ENCODE peak calls at places on chromosome 13, in six cellular contexts. K, V, L, T, U and Z are unnamed samples. For H3K4me1, the result is how much of the 10 kb centered on the place peaks cover.

GRCh38 chr13:45918597-45918996 is 67.0 kb upstream of the SIAH3 start:
- ATAC-seq in K (no peak), V (no peak), L (no peak), T (no peak), U (no peak), Z (no peak)

GRCh38 chr13:113802090-113802531 is 43.1 kb downstream of the TMEM255B start:
- ATAC-seq in K (peak), V (no peak), L (peak), T (peak), U (peak), Z (no peak)

GRCh38 chr13:31001647-31002046 is 69.2 kb downstream of the TEX26 start:
- ATAC-seq in K (peak), V (no peak), L (no peak), T (no peak), U (peak), Z (no peak)

GRCh38 chr13:82867284-82867683 is 1015.0 kb downstream of the SLITRK1 start:
- ATAC-seq in K (no peak), V (no peak), L (no peak), T (no peak), U (no peak), Z (no peak)

GRCh38 chr13:39100996-39101751 is 62.9 kb downstream of the NHLRC3 start:
- ATAC-seq in K (no peak), V (no peak), L (no peak), T (no peak), U (no peak), Z (no peak)

GRCh38 chr13:108069521-108070210 is 145.7 kb downstream of the LIG4 start:
- ATAC-seq in K (no peak), V (no peak), L (peak), T (no peak), U (no peak), Z (no peak)

GRCh38 chr13:111304041-111304544 is 16.3 kb upstream of the TEX29 start:
- ATAC-seq in K (no peak), V (peak), L (no peak), T (no peak), U (no peak), Z (no peak)

GRCh38 chr13:76454991-76455390 is 431.2 kb downstream of the KCTD12 start:
- ATAC-seq in K (no peak), V (no peak), L (no peak), T (no peak), U (no peak), Z (no peak)

GRCh38 chr13:89740994-89741678 is 1606.4 kb upstream of the MIR17HG start:
- ATAC-seq in K (no peak), V (no peak), L (peak), T (no peak), U (no peak), Z (no peak)

GRCh38 chr13:59120297-59120843 is 1043.4 kb downstream of the DIAPH3 start:
- ATAC-seq in K (no peak), V (no peak), L (no peak), T (no peak), U (no peak), Z (no peak)

GRCh38 chr13:66543780-66544179 is 686.4 kb downstream of the PCDH9 start:
- ATAC-seq in K (peak), V (peak), L (no peak), T (peak), U (peak), Z (no peak)

GRCh38 chr13:39998166-39998565 is 342.7 kb downstream of the COG6 start:
- ATAC-seq in K (no peak), V (no peak), L (no peak), T (no peak), U (no peak), Z (no peak)

GRCh38 chr13:45949161-45949560 is 97.6 kb upstream of the SIAH3 start:
- ATAC-seq in K (no peak), V (no peak), L (no peak), T (no peak), U (no peak), Z (no peak)

GRCh38 chr13:28325022-28325421 is 169.9 kb downstream of the FLT1 start:
- ATAC-seq in K (no peak), V (no peak), L (no peak), T (no peak), U (no peak), Z (no peak)

DNA sequence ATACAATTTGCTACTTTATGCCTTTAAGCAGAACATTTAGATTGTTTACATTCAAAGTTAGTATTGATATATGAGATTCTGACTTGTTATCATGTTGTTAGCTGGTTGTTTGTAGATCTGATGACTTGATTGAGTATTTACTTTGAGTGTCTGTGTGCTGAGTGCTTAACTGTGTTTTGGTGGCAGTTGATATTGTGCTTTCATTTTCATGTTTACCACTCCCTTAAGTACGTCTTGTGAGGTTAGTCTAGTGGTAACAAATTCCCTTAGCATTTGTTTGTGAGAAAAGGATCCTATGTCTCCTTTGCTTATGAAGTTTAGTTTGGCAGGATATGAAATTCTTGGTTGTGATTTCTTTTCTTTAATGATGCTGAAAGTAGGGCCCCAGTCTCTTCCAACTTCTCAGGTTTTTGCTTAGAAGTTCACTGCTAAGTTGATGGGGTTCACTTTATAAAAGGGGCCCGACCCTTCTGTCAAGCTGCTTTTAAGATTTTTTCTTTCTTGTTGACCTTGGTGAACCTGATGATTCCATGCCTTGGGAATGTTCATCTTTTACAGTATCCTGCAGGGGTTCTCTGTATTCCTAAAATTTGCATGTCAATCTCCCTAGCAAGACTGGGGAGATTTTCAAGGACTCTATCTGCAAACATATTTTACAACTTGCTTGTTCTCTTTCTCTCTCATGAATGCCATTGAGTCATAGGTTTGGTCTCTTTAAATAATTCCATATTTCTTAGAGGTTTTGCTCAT is 1095.4 kb upstream of the PCDH20 start:
- ATAC-seq in K (no peak), V (peak), L (no peak), T (peak), U (no peak), Z (no peak)
- H3K4me1 ChIP-seq in K (under half), V (under half), L (under half), T (under half), U (under half), Z (under half)

GRCh38 chr13:19591864-19592263 is 30.5 kb upstream of the TPTE2 start:
- ATAC-seq in K (no peak), V (no peak), L (peak), T (no peak), U (no peak), Z (no peak)
- TF ChIP-seq POLR2AphosphoS5 in K (no peak), V (no peak), L (no peak), T (no peak), U (no peak), Z (no peak)

GRCh38 chr13:104580931-104581330 is 1514.7 kb upstream of the SLC10A2 start:
- ATAC-seq in K (no peak), V (no peak), L (no peak), T (no peak), U (no peak), Z (no peak)

GRCh38 chr13:104592127-104592526 is 1525.9 kb upstream of the SLC10A2 start:
- ATAC-seq in K (no peak), V (no peak), L (no peak), T (no peak), U (peak), Z (no peak)

GRCh38 chr13:104584481-104584880 is 1518.3 kb upstream of the SLC10A2 start:
- ATAC-seq in K (no peak), V (no peak), L (no peak), T (no peak), U (no peak), Z (no peak)

DNA sequence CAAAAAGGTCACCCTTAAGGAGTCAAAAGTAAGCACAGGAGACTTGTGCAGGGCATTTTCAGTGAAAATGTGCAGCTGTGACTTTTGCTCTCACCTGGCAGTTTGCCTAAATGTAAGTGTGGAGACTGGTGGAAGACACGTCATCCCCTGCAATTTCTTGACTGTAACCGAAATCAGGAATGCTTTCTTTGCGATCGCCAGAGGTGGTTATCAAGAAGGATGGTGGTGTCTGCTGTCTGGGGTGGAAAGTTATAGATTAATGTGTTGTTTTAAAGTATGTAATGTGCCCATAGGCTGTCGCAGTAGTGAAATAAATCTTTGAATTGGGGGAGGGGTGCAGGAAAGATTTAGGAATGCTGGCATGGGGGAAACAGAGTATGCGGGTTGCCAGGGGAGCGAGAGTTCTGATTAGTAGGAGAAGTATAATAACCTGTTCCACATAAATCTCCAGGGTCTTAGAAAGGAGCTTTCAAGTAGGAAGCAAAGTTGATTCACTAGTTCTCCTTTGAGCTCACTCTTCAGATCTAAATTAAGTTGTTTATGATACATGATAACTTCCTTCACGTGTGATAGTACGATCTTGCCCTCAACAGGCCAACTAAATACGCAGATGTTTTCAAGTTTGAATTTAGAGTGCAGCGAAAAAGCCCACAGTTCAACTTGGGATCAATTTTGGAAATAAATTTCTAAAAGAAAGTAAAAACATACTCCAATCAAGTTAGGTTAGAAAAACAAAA is 1520.0 kb upstream of the SLC10A2 start:
- ATAC-seq in K (no peak), V (no peak), L (no peak), T (no peak), U (no peak), Z (no peak)
- H3K4me3 ChIP-seq in K (no peak), V (no peak), L (no peak), T (no peak), U (peak), Z (no peak)

GRCh38 chr13:75326173-75327131 is 155.5 kb downstream of the TBC1D4 start:
- ATAC-seq in K (no peak), V (peak), L (peak), T (no peak), U (no peak), Z (no peak)
- H3K4me1 ChIP-seq in K (under half), V (under half), L (under half), T (under half), U (under half), Z (under half)

GRCh38 chr13:50128406-50129048 is 113.3 kb downstream of the KCNRG start:
- ATAC-seq in K (no peak), V (no peak), L (no peak), T (no peak), U (no peak), Z (no peak)

GRCh38 chr13:50125556-50126377 is 110.5 kb downstream of the KCNRG start:
- ATAC-seq in K (peak), V (peak), L (peak), T (peak), U (peak), Z (peak)

GRCh38 chr13:50126378-50127016 is 111.3 kb downstream of the KCNRG start:
- ATAC-seq in K (no peak), V (no peak), L (no peak), T (no peak), U (no peak), Z (no peak)

GRCh38 chr13:50127726-50128291 is 112.6 kb downstream of the KCNRG start:
- ATAC-seq in K (no peak), V (no peak), L (no peak), T (peak), U (no peak), Z (no peak)

GRCh38 chr13:50127017-50127725 is 111.9 kb downstream of the KCNRG start:
- ATAC-seq in K (no peak), V (no peak), L (no peak), T (peak), U (no peak), Z (no peak)
- TF ChIP-seq POLR2AphosphoS5 in K (no peak), V (no peak), L (peak), T (no peak), U (no peak), Z (peak)

DNA sequence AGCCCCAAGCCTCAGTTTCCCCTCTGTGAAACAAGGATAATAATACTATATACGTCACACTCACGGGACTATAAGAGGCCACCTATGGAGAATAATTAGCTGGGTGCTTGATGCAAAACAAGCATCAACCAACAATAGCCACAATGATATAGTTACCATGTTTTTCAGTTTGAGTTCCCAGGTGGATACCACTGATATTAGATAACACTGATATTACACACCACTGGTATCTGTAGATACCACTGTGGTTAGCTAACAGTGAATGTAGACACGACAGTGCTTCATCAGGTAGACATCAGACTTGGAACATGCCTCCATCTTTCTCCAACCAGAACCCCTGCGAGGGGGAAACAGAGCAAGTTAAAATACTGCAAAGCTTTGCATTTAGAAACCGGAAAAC is 80.5 kb downstream of the RNASEH2B start:
- ATAC-seq in K (no peak), V (no peak), L (no peak), T (no peak), U (no peak), Z (no peak)
- H3K4me3 ChIP-seq in K (no peak), V (no peak), L (no peak), T (no peak), U (no peak), Z (no peak)

GRCh38 chr13:41005709-41006108 is 13.4 kb downstream of the ELF1 start:
- ATAC-seq in K (no peak), V (no peak), L (no peak), T (no peak), U (no peak), Z (no peak)
- H3K4me1 ChIP-seq in K (half or more), V (half or more), L (under half), T (under half), U (under half), Z (under half)

DNA sequence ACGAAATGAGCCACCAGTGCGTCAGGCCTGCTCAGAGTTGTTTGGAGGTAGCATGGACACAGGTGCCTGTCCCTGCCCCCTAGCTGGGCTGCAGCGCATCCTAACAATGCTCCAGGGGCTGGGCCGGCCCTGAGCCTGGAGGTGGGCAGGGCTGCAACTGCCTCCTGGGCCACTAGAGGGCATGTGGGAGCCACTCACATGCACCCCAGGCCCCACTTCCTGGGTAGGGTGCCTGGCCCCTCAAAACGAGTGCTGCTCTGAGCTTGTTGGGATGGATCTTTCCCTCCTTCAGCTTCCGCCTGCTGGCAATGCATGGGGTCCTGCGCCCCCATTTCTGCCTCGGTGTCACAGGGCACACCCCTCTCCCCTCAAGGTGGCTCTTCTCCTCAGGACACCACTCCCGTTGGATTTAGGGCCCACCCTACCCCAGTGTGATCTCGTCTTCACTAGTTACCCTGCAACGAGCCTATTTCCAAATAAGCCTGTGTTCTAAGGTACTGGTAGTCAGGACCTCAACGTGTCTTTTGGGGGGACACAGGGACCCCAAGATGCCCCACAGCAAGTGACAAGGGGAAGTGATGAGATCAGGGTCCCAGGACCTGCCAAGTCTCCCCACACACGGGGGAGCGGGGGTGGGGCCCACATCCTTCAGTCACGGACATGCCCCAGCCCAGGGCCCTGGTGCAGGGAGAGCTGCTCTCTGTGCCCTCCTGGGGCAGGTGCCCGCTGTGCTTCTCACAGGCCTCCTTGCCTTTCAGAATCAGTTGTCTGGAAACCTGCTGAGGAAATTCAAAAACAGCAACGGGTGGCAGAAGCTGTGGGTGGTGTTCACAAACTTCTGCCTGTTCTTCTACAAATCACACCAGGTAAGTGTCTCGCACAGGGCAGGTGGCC is 131.3 kb downstream of the STK24 start:
- ATAC-seq in K (peak), V (peak), L (peak), T (peak), U (peak), Z (peak)
- TF ChIP-seq POLR2AphosphoS5 in K (peak), V (no peak), L (peak), T (no peak), U (no peak), Z (peak)